ENCODE peak calls at places on chromosomes 1 and 21, in five cellular contexts. U, R, P, B and M are unnamed samples.

GRCh38 chr1:230577537-230577936 is 64.7 kb upstream of the COG2 start:
- DNase-seq in U (no peak), R (no peak), P (no peak), B (no peak), M (no peak)

GRCh38 chr1:199054706-199055105 is 415.9 kb downstream of the PTPRC start:
- DNase-seq in P (no peak), U (no peak), B (no peak), R (no peak), M (peak)

GRCh38 chr1:58881471-58881994 is 97.7 kb upstream of the JUN start:
- DNase-seq in U (no peak), B (peak), R (no peak), P (no peak), M (peak)

GRCh38 chr1:240672132-240672811 is 60.3 kb upstream of the GREM2 start:
- DNase-seq in U (no peak), R (no peak), P (no peak), B (no peak), M (no peak)

GRCh38 chr1:116486424-116486823 is 84.4 kb downstream of the CD58 start:
- DNase-seq in B (peak), R (no peak), U (no peak), P (no peak), M (peak)

GRCh38 chr1:14924455-14925325 is 228.9 kb upstream of the TMEM51 start:
- DNase-seq in B (peak), R (no peak), U (no peak), P (peak), M (peak)

GRCh38 chr1:29237906-29238600 is 1.7 kb downstream of the PTPRU start:
- DNase-seq in R (no peak), B (peak), P (peak), U (no peak), M (no peak)

GRCh38 chr21:42155045-42155855 is 63.7 kb upstream of the ABCG1 start:
- DNase-seq in P (no peak), U (no peak), B (no peak), R (no peak), M (no peak)

GRCh38 chr1:159940006-159940620 is 5.3 kb downstream of the IGSF9 start:
- DNase-seq in P (no peak), B (no peak), R (no peak), U (no peak), M (no peak)

GRCh38 chr1:222618880-222619321 is 1.0 kb downstream of the MIA3 start:
- DNase-seq in B (peak), U (no peak), P (peak), R (no peak), M (peak)

GRCh38 chr1:7069888-7070287 is 284.6 kb downstream of the CAMTA1 start:
- DNase-seq in B (no peak), R (no peak), P (no peak), U (no peak), M (no peak)

GRCh38 chr1:72281637-72282270 is 585 bp downstream of the NEGR1 start:
- DNase-seq in B (no peak), U (no peak), P (peak), R (no peak), M (no peak)